ENCODE peak calls at places on chromosomes 12 and 14, in six cellular contexts. J is stimulated activated CD8-positive, alpha-beta memory T cell treated with anti-CD3 and anti-CD28 coated beads, Interleukin-4, amount 100 ng/mL, for 4 hours; L is CD8-positive, alpha-beta T cell; C is activated CD4-positive, alpha-beta T cell treated with anti-CD3 and anti-CD28 coated beads, Interleukin-2, amount 10 ng/mL, durations not matched to agents 7 days and 5 days; O is A172; N is T-helper 2 cell. H is an unnamed sample.

GRCh38 chr12:101097829-101098580 is 112.0 kb downstream of the SLC5A8 start:
- DNase-seq in O (no peak), L (no peak), J (no peak), C (no peak), N (no peak), H (no peak)

GRCh38 chr12:122013792-122014590 is 7.7 kb upstream of the BCL7A start:
- DNase-seq in J (no peak), O (no peak), C (no peak), L (no peak), N (peak; percentile 27), H (no peak)

GRCh38 chr12:53324113-53324778 is 2.8 kb upstream of the AAAS start:
- DNase-seq in N (peak; percentile 85), J (no peak), O (no peak), C (peak; percentile 72), L (no peak), H (peak; percentile 62)

GRCh38 chr12:2212537-2212936 is 159.8 kb downstream of the CACNA1C start:
- DNase-seq in O (no peak), N (no peak), C (no peak), J (no peak), L (no peak), H (no peak)

GRCh38 chr12:685388-685787 is 22.1 kb upstream of the NINJ2 start:
- DNase-seq in J (peak; percentile 66), C (peak; percentile 92), L (peak; percentile 70), N (peak; percentile 95), O (no peak), H (no peak)

GRCh38 chr14:94823556-94824341 is 53.8 kb upstream of the GSC start:
- DNase-seq in C (no peak), N (no peak), J (no peak), O (no peak), L (no peak), H (no peak)

GRCh38 chr12:48894271-48894670 is 28.6 kb upstream of the RND1 start:
- DNase-seq in L (no peak), N (no peak), J (no peak), C (no peak), O (no peak), H (no peak)

GRCh38 chr12:100737168-100737567 is 57.4 kb upstream of the ANO4 start:
- DNase-seq in N (no peak), J (no peak), O (no peak), C (no peak), L (no peak), H (no peak)

GRCh38 chr14:92540472-92541048 is 27.0 kb downstream of the RIN3 start:
- DNase-seq in C (no peak), O (peak; percentile 88), J (no peak), N (no peak), L (no peak), H (no peak)

GRCh38 chr14:77225254-77225653 is 43.7 kb downstream of the TMEM63C start:
- DNase-seq in N (no peak), J (no peak), L (no peak), C (no peak), O (no peak), H (no peak)

GRCh38 chr12:120234643-120235368 is 30.7 kb downstream of the PXN start:
- DNase-seq in C (no peak), N (no peak), O (peak; percentile 98), L (no peak), J (no peak), H (no peak)

GRCh38 chr14:75578786-75579781 is 664 bp downstream of the FLVCR2 start:
- DNase-seq in N (peak; percentile 22), C (no peak), L (no peak), J (no peak), O (peak; percentile 24), H (no peak)

GRCh38 chr12:95881331-95881955 is 22.7 kb downstream of the SNRPF start:
- DNase-seq in C (no peak), N (no peak), O (no peak), J (no peak), L (no peak), H (no peak)

GRCh38 chr12:107635139-107635538 is 50.5 kb upstream of the PWP1 start:
- DNase-seq in O (no peak), C (no peak), L (no peak), N (no peak), J (no peak), H (no peak)

GRCh38 chr12:94571556-94571955 is 78.8 kb downstream of the TMCC3 start:
- DNase-seq in L (no peak), O (peak; percentile 18), J (no peak), C (no peak), N (no peak), H (no peak)

GRCh38 chr14:52112336-52113018 is 43.6 kb upstream of the NID2 start:
- DNase-seq in J (no peak), N (no peak), L (no peak), C (no peak), O (peak; percentile 13), H (no peak)

GRCh38 chr12:85835417-85835809 is 796 bp downstream of the RASSF9 start:
- DNase-seq in O (peak; percentile 16), N (no peak), L (no peak), J (no peak), C (no peak), H (no peak)

GRCh38 chr14:77099425-77100167 is 1.5 kb downstream of the CIPC start:
- DNase-seq in L (no peak), N (no peak), C (no peak), O (peak; percentile 31), J (no peak), H (peak; percentile 71)

GRCh38 chr12:16523570-16524331 is 82.2 kb downstream of the LMO3 start:
- DNase-seq in N (no peak), J (no peak), C (no peak), O (no peak), L (no peak), H (peak; percentile 7)

GRCh38 chr14:70289138-70289537 is 70.3 kb downstream of the COX16 start:
- DNase-seq in C (peak; percentile 9), N (peak; percentile 58), J (no peak), O (no peak), L (no peak), H (no peak)

GRCh38 chr12:6613015-6613775 is 6.0 kb upstream of the CHD4 start:
- DNase-seq in O (peak; percentile 86), J (no peak), N (peak; percentile 77), L (no peak), C (peak; percentile 64), H (peak; percentile 72)

GRCh38 chr12:132046561-132046960 is 96.8 kb downstream of the EP400 start:
- DNase-seq in L (no peak), N (no peak), J (no peak), C (no peak), O (no peak), H (no peak)

GRCh38 chr12:38771871-38772270 is 133.5 kb downstream of the CPNE8 start:
- DNase-seq in N (peak; percentile 78), J (no peak), L (no peak), O (peak; percentile 3), C (peak; percentile 42), H (no peak)

GRCh38 chr12:11716794-11717532 is 67.5 kb downstream of the ETV6 start:
- DNase-seq in L (no peak), J (no peak), O (peak; percentile 26), C (no peak), N (no peak), H (no peak)

GRCh38 chr12:24297516-24297915 is 348.0 kb upstream of the SOX5 start:
- DNase-seq in L (no peak), J (no peak), N (no peak), C (no peak), O (no peak), H (no peak)

GRCh38 chr12:79897617-79898016 is 37.3 kb downstream of the PPP1R12A start:
- DNase-seq in C (no peak), N (no peak), O (peak; percentile 97), J (no peak), L (no peak), H (no peak)

GRCh38 chr12:16602412-16602811 is 3.5 kb downstream of the LMO3 start:
- DNase-seq in C (no peak), L (no peak), J (no peak), O (no peak), N (no peak), H (no peak)

GRCh38 chr12:62758216-62758615 is 176.7 kb downstream of the PPM1H start:
- DNase-seq in C (no peak), O (no peak), N (no peak), J (no peak), L (no peak), H (no peak)